ENCODE peak calls at places on chromosomes 5 and 9, in four cellular contexts. One of them, this sample, is unnamed.

GRCh38 chr5:135233477-135233876 is 165.6 kb downstream of the MACROH2A1 start:
- DNase-seq in H9: no peak
- DNase-seq in mesendoderm: no peak
- DNase-seq in H1: no peak
- DNase-seq in this sample: no peak

GRCh38 chr5:17257705-17258273 is 40.4 kb downstream of the BASP1 start:
- DNase-seq in mesendoderm: no peak
- DNase-seq in H1: no peak
- DNase-seq in H9: no peak
- DNase-seq in this sample: peak; percentile 22

GRCh38 chr9:35311891-35312639 is 150.3 kb downstream of the UNC13B start:
- DNase-seq in mesendoderm: no peak
- DNase-seq in H9: no peak
- DNase-seq in H1: no peak
- DNase-seq in this sample: peak; percentile 19

GRCh38 chr5:109045710-109046109 is 298.0 kb downstream of the FER start:
- DNase-seq in H1: no peak
- DNase-seq in H9: no peak
- DNase-seq in mesendoderm: no peak
- DNase-seq in this sample: peak; percentile 54

GRCh38 chr9:14485366-14485765 is 171.4 kb upstream of the NFIB start:
- DNase-seq in mesendoderm: no peak
- DNase-seq in H1: no peak
- DNase-seq in H9: no peak
- DNase-seq in this sample: peak; percentile 13

GRCh38 chr9:126591922-126592321 is 21.8 kb upstream of the LMX1B start:
- DNase-seq in mesendoderm: no peak
- DNase-seq in H1: no peak
- DNase-seq in H9: no peak
- DNase-seq in this sample: no peak

GRCh38 chr5:133900498-133901270 is 67.7 kb downstream of the C5orf15 start:
- DNase-seq in H1: no peak
- DNase-seq in mesendoderm: no peak
- DNase-seq in H9: no peak
- DNase-seq in this sample: no peak

GRCh38 chr9:37350486-37351190 is 71.9 kb upstream of the GRHPR start:
- DNase-seq in H9: no peak
- DNase-seq in H1: no peak
- DNase-seq in mesendoderm: no peak
- DNase-seq in this sample: peak; percentile 78

GRCh38 chr9:13786131-13786530 is 506.6 kb upstream of the MPDZ start:
- DNase-seq in H1: no peak
- DNase-seq in H9: no peak
- DNase-seq in mesendoderm: no peak
- DNase-seq in this sample: peak; percentile 30

GRCh38 chr5:2840372-2840915 is 89.0 kb upstream of the IRX2 start:
- DNase-seq in H1: no peak
- DNase-seq in H9: no peak
- DNase-seq in mesendoderm: no peak
- DNase-seq in this sample: no peak

GRCh38 chr5:159801303-159801702 is 115.0 kb upstream of the ADRA1B start:
- DNase-seq in H9: no peak
- DNase-seq in mesendoderm: no peak
- DNase-seq in H1: no peak
- DNase-seq in this sample: no peak
- H4K5ac ChIP-seq in H9: no peak overlapping the region
- H4K5ac ChIP-seq in mesendoderm: no peak overlapping the region
- H4K5ac ChIP-seq in H1: no peak overlapping the region
- H4K5ac ChIP-seq in this sample: no peak overlapping the region

DNA sequence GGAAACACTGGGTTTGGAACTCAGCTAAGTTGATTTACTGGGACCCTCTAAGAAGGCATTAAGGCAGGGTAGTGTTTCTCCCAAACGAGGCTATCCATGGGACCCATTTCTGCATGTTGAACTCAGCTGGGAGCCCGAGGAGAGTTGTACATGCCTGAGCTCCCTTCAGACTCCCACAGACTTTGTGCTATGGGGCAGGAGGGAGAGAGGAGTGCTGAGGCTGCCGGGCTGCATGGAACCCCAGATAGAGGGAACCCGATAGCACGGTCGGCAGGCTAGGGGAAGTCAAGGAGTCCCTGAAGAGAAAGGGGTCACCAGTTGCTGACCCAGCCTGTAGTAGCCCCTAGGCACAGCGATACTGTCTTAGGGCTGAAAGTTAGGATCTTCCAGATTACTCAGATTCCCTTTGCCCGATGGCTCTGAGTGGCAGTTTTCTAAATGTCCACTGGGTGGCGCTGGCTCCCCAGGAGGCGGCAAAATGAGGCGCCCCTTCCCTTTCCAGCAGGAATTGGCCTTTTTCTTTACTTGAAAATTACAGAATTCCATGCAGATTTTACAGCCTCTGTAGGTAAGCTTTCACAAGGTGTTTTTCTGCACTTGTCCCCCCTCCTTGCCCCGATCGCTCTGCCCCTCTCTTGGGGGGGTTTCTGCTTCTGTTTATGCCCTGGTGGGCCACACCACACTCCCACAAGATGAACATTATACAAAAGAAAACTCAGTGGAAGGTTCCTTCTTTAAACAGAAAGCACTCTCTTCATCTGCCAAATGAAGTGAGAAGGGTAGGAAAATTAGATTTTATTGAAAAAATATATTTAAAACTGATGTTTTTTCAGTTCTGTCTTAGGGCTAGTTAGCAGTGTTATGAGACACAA is 17.8 kb downstream of the NANS start:
- DNase-seq in H9: peak; percentile 75
- DNase-seq in H1: peak; percentile 94
- DNase-seq in mesendoderm: peak; percentile 72
- DNase-seq in this sample: peak; percentile 59
- H3K4me2 ChIP-seq in H9: no peak overlapping the region
- H3K4me2 ChIP-seq in H1: no peak overlapping the region
- H3K4me2 ChIP-seq in mesendoderm: no peak overlapping the region
- H3K4me2 ChIP-seq in this sample: no peak overlapping the region

DNA sequence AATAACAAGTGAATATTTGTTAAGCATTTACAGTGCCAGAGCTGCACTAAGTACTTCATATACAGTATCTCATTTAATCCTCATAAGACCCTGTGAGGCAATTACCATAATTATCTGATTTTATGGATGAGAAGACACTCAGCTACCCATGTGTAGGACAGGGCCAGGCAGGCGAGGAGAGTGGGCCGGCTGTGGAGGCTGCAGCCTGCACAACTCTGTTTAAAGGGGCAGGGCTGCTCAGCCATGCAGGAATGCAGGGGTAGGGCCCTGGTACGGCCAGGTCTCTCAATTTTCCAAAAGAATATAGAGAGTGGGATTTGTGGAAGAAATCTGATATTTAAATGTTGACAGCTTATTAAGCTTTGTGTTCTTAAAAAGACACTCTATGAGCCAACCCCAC is 142.2 kb upstream of the PANK3 start:
- DNase-seq in H1: no peak
- DNase-seq in mesendoderm: no peak
- DNase-seq in H9: no peak
- DNase-seq in this sample: no peak
- H4K5ac ChIP-seq in H1: no peak overlapping the region
- H4K5ac ChIP-seq in mesendoderm: no peak overlapping the region
- H4K5ac ChIP-seq in H9: no peak overlapping the region
- H4K5ac ChIP-seq in this sample: no peak overlapping the region

DNA sequence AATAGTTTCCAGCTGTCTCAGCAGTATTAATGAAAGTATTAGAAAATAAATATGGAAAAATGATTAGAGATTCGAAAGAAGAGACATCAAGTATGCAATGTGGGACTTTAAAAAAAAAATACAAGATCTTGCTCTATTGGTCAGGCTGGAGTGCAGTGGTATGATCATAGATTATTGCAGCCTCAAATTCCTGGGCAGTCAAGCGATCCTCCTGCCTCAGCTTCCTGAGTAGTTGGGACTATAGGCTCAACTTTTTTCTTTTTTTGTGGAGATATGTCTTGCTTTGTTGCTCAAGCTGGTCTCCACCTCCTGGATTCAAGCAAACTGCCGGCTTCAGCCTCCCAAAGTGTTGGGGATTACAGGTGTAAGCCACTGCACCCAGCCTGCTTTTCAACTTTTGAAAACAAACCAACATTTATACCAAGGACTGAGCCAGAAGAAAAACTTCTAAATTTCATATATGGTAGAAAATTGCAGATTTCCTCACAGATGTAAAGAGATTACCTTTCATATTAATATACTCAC is 323.1 kb downstream of the ADGRV1 start:
- DNase-seq in H9: no peak
- DNase-seq in H1: no peak
- DNase-seq in mesendoderm: no peak
- DNase-seq in this sample: no peak
- H3K4me2 ChIP-seq in H9: no peak overlapping the region
- H3K4me2 ChIP-seq in H1: peak overlapping the region; percentile 3
- H3K4me2 ChIP-seq in mesendoderm: no peak overlapping the region
- H3K4me2 ChIP-seq in this sample: no peak overlapping the region

GRCh38 chr5:31476607-31477200 is 55.2 kb downstream of the DROSHA start:
- DNase-seq in mesendoderm: no peak
- DNase-seq in H1: no peak
- DNase-seq in H9: no peak
- DNase-seq in this sample: no peak

GRCh38 chr5:31477516-31477915 is 54.4 kb downstream of the DROSHA start:
- DNase-seq in H9: no peak
- DNase-seq in H1: no peak
- DNase-seq in mesendoderm: no peak
- DNase-seq in this sample: peak; percentile 69

GRCh38 chr5:31479706-31480105 is 52.2 kb downstream of the DROSHA start:
- DNase-seq in H1: no peak
- DNase-seq in H9: no peak
- DNase-seq in mesendoderm: no peak
- DNase-seq in this sample: no peak

GRCh38 chr5:31478901-31479300 is 53.0 kb downstream of the DROSHA start:
- DNase-seq in H1: no peak
- DNase-seq in mesendoderm: no peak
- DNase-seq in H9: no peak
- DNase-seq in this sample: no peak

GRCh38 chr5:31477971-31478370 is 53.9 kb downstream of the DROSHA start:
- DNase-seq in mesendoderm: no peak
- DNase-seq in H1: no peak
- DNase-seq in H9: no peak
- DNase-seq in this sample: peak; percentile 37
- H4K5ac ChIP-seq in mesendoderm: no peak overlapping the region
- H4K5ac ChIP-seq in H1: no peak overlapping the region
- H4K5ac ChIP-seq in H9: no peak overlapping the region
- H4K5ac ChIP-seq in this sample: peak overlapping the region; percentile 97

GRCh38 chr5:179698935-179699639 is at the start of gene CANX:
- DNase-seq in H9: no peak
- DNase-seq in mesendoderm: no peak
- DNase-seq in H1: no peak
- DNase-seq in this sample: no peak
- H3K4me2 ChIP-seq in H9: peak within 1 kb of the TSS; percentile 87
- H3K4me2 ChIP-seq in mesendoderm: peak within 1 kb of the TSS; percentile 95
- H3K4me2 ChIP-seq in H1: peak within 1 kb of the TSS; percentile 82
- H3K4me2 ChIP-seq in this sample: peak within 1 kb of the TSS; percentile 93

GRCh38 chr5:8233479-8233878 is 364.5 kb downstream of the MTRR start:
- DNase-seq in H9: no peak
- DNase-seq in H1: no peak
- DNase-seq in mesendoderm: no peak
- DNase-seq in this sample: no peak
- H4K5ac ChIP-seq in H9: no peak overlapping the region
- H4K5ac ChIP-seq in H1: no peak overlapping the region
- H4K5ac ChIP-seq in mesendoderm: no peak overlapping the region
- H4K5ac ChIP-seq in this sample: no peak overlapping the region

DNA sequence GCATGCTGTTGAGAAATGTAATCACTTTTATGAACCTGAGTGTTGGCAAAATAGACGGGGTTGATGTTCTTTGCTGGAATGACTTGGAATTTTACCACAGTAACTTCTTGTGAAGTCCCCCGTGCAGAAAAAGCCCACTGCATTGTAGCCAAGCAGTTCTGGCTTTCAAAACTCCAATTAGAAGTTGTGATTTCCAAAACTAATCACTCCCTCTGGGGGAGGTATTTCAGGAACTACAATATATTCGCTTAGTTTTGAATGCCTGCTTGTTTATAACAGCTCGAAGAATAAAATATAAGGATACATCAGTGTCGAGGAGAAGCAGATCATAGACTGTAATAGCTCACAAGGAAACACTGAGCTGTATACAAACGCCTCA is 111.2 kb downstream of the PAM start:
- DNase-seq in H1: no peak
- DNase-seq in H9: no peak
- DNase-seq in mesendoderm: no peak
- DNase-seq in this sample: peak; percentile 16
- H3K4me2 ChIP-seq in H1: peak overlapping the region; percentile 94
- H3K4me2 ChIP-seq in H9: peak overlapping the region; percentile 61
- H3K4me2 ChIP-seq in mesendoderm: peak overlapping the region; percentile 79
- H3K4me2 ChIP-seq in this sample: peak overlapping the region; percentile 84

DNA sequence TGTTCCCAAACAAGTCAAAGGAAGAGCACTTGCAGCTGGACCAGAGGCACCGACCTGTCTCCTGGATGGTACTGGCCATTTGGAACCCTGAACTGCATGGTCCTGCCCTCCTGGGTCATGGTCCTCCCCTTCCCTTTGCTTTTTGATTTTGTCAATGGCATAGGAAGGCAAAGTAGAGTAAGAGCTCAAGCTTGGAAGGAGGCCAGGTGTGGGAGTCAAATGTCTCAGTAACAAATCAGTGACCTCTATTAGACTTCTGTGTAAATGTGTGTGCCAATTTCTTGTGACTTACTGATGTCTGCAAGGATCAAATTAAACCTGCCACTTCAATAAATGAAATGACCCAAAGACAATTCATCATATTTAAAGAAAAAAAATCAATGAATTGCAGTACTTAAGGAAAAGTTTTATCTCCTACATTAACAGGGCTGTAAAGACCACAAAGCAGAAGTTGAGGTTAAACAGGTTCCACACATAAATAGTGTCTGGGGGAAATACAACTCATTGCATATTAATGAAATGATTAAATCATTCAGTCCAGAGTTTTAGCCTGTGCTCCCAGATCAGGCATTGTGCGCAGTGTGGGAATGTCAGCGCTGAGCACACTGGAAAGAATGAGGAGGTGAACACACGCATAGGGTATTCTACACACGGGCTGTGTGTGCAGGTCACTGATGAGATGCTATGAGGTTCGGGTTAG is 32.7 kb downstream of the OSMR start:
- DNase-seq in H1: no peak
- DNase-seq in H9: no peak
- DNase-seq in mesendoderm: no peak
- DNase-seq in this sample: peak; percentile 14
- H4K5ac ChIP-seq in H1: no peak overlapping the region
- H4K5ac ChIP-seq in H9: no peak overlapping the region
- H4K5ac ChIP-seq in mesendoderm: no peak overlapping the region
- H4K5ac ChIP-seq in this sample: no peak overlapping the region

GRCh38 chr5:36418172-36418979 is 116.7 kb upstream of the RANBP3L start:
- DNase-seq in mesendoderm: no peak
- DNase-seq in H9: no peak
- DNase-seq in H1: no peak
- DNase-seq in this sample: no peak
- H3K4me2 ChIP-seq in mesendoderm: peak overlapping the region; percentile 8
- H3K4me2 ChIP-seq in H9: no peak overlapping the region
- H3K4me2 ChIP-seq in H1: peak overlapping the region; percentile 48
- H3K4me2 ChIP-seq in this sample: no peak overlapping the region